ENCODE peak calls at places on chromosomes 12 and 14, in ten cellular contexts. H is mesenchymal stem cell; Z is endodermal cell; T is cardiac muscle cell; E is mesendoderm; J is left ventricle myocardium inferior; N is left lung; R is CD8-positive, alpha-beta memory T cell; C is effector memory CD4-positive, alpha-beta T cell; F is A549. S is an unnamed sample. For H3K4me1, the result is how much of the 10 kb centered on the place peaks cover.

GRCh38 chr14:26597136-26598080 is at the start of gene NOVA1:
- DNase-seq in H (peak), Z (peak), T (peak), E (peak), J (peak), N (no peak), R (no peak), C (no peak), F (peak), S (peak)

GRCh38 chr14:81805785-81806184 is 272.1 kb upstream of the SEL1L start:
- DNase-seq in H (no peak), Z (no peak), T (no peak), E (peak), J (no peak), N (no peak), R (no peak), C (no peak), F (no peak), S (no peak)

GRCh38 chr12:72072613-72073212 is 134.1 kb downstream of the TPH2 start:
- DNase-seq in H (peak), Z (no peak), T (peak), E (no peak), J (no peak), N (no peak), R (no peak), C (no peak), F (no peak), S (no peak)

GRCh38 chr12:120231316-120232011 is 30.6 kb upstream of the RPLP0 start:
- DNase-seq in H (peak), Z (peak), T (no peak), E (peak), J (peak), N (peak), R (peak), C (peak), F (peak), S (peak)

GRCh38 chr12:1078002-1078401 is 87.0 kb downstream of the ERC1 start:
- DNase-seq in H (no peak), Z (no peak), T (no peak), E (no peak), J (no peak), N (no peak), R (no peak), C (no peak), F (no peak), S (no peak)

GRCh38 chr12:55876110-55876509 is 33.4 kb upstream of the MMP19 start:
- DNase-seq in H (no peak), Z (no peak), T (no peak), E (no peak), J (no peak), N (no peak), R (no peak), C (no peak), F (no peak), S (no peak)

GRCh38 chr12:48454675-48455074 is 17.7 kb upstream of the ANP32D start:
- DNase-seq in H (peak), Z (no peak), T (no peak), E (peak), J (no peak), N (no peak), R (peak), C (no peak), F (no peak), S (no peak)

GRCh38 chr12:119803391-119803791 is 73.7 kb downstream of the CIT start:
- DNase-seq in H (peak), Z (peak), T (peak), E (peak), J (no peak), N (peak), R (no peak), C (no peak), F (no peak), S (no peak)

GRCh38 chr14:102236026-102236425 is 68.9 kb downstream of the MOK start:
- DNase-seq in H (no peak), Z (no peak), T (no peak), E (no peak), J (no peak), N (no peak), R (no peak), C (no peak), F (no peak), S (no peak)

GRCh38 chr12:54549774-54550451 is 512 bp downstream of the PDE1B start:
- DNase-seq in H (no peak), Z (no peak), T (no peak), E (peak), J (no peak), N (no peak), R (peak), C (no peak), F (no peak), S (no peak)

GRCh38 chr14:75832621-75833297 is 149.0 kb downstream of the TGFB3 start:
- DNase-seq in H (no peak), Z (no peak), T (no peak), E (no peak), J (no peak), N (no peak), R (no peak), C (no peak), F (no peak), S (no peak)

GRCh38 chr12:100555722-100556121 is 17.8 kb upstream of the GAS2L3 start:
- DNase-seq in H (peak), Z (no peak), T (no peak), E (no peak), J (no peak), N (no peak), R (no peak), C (no peak), F (no peak), S (no peak)

GRCh38 chr12:89695100-89695499 is 13.5 kb downstream of the ATP2B1 start:
- DNase-seq in H (peak), Z (no peak), T (peak), E (no peak), J (no peak), N (no peak), R (no peak), C (no peak), F (no peak), S (no peak)

GRCh38 chr12:48972213-48973021 is 882 bp upstream of the WNT10B start:
- DNase-seq in H (peak), Z (peak), T (no peak), E (no peak), J (no peak), N (no peak), R (no peak), C (no peak), F (no peak), S (no peak)

GRCh38 chr14:34297786-34298520 is 164.1 kb downstream of the SPTSSA start:
- DNase-seq in H (no peak), Z (no peak), T (no peak), E (no peak), J (no peak), N (no peak), R (no peak), C (no peak), F (no peak), S (no peak)

GRCh38 chr14:80212025-80212402 is 710 bp upstream of the DIO2 start:
- DNase-seq in H (peak), Z (peak), T (peak), E (peak), J (no peak), N (no peak), R (no peak), C (no peak), F (peak), S (no peak)

DNA sequence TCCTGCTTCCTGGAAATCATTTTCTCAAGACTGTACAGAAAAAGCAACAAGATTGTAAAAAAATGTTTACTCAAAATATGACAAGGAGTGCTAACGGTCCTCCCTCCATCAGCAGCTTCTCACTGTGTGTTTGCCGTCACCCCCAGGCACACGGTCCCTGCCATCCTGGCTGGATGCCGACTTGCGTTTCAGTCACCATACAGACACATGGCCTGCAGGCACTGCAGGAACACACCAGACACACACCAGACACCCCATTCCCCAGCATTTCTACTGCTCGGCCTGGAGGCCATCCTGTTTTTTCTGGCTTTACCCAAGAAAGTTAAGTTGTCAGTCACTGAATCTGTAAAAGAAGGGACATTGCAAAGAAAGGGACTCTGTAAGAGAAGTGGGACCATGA is 10.8 kb downstream of the KCNK10 start:
- DNase-seq in H (no peak), Z (no peak), T (no peak), E (no peak), J (no peak), N (no peak), R (no peak), C (no peak), F (no peak), S (no peak)
- H3K4me3 ChIP-seq in H (no peak), Z (no peak), T (no peak), E (no peak), J (no peak), N (no peak), R (no peak), C (no peak), F (no peak), S (no peak)

GRCh38 chr12:25830456-25830855 is 128.0 kb upstream of the RASSF8 start:
- DNase-seq in H (no peak), Z (no peak), T (no peak), E (no peak), J (no peak), N (no peak), R (no peak), C (no peak), F (no peak), S (no peak)
- H3K4me1 ChIP-seq in H (under half), Z (under half), T (under half), E (under half), J (under half), N (under half), R (under half), C (under half), F (under half), S (under half)

GRCh38 chr14:53043107-53043704 is 92.4 kb upstream of the FERMT2 start:
- DNase-seq in H (peak), Z (no peak), T (no peak), E (no peak), J (no peak), N (no peak), R (no peak), C (no peak), F (no peak), S (no peak)
- H3K4me3 ChIP-seq in H (no peak), Z (no peak), T (no peak), E (no peak), J (peak), N (no peak), R (no peak), C (no peak), F (no peak), S (peak)

GRCh38 chr14:69626132-69626500 is 14.7 kb downstream of the SUSD6 start:
- DNase-seq in H (no peak), Z (no peak), T (no peak), E (no peak), J (no peak), N (no peak), R (no peak), C (no peak), F (no peak), S (no peak)
- H3K4me1 ChIP-seq in H (under half), Z (under half), T (under half), E (under half), J (half or more), N (under half), R (half or more), C (half or more), F (under half), S (half or more)

DNA sequence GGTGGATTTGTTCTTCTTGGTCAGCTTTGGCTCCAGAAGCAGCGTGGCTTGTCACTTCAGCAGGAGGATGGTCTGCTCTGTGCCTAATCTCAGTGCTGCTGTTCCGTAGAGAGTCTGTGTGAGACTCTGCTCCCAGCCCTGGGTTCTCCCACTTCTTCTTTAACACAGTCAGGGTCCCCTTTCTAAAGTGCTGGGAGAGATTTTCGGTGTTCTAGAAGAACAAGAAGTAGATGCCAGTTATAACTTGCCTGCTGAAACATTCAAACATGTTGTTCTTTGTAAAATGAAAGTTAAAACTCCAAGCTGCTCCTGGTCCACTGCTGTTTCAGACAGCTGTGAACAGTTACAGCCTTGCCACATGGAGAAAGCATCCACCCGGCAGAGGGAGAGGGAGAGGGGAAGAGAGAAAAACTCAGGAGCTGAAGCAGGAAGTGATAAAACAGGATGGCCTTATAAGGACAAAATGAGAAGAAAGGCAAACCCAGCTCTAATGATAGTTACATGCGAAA is 55.2 kb upstream of the CERS5 start:
- DNase-seq in H (peak), Z (peak), T (peak), E (peak), J (peak), N (peak), R (peak), C (no peak), F (no peak), S (no peak)
- H3K4me3 ChIP-seq in H (peak), Z (peak), T (peak), E (peak), J (peak), N (peak), R (peak), C (peak), F (peak), S (peak)

DNA sequence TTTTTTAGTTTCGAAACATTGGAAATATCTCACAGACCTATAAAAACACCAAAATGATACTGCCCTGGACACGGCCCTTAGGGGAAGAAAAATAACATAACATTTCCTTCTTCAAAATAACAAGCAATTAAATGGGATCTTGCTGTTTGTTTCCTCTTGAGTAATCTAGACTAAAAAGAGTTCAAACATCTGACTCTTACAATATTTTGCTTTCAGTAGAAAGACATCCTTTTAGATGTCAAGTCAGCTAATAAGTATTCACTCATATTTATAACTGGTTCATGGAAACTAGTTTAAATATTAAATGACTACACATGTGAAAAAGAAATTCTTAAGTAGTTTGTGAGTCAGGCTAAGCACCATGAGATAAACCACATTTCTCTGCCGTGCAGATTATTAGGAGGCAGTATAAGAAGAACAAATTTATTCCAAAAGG is 87.4 kb downstream of the EPS8 start:
- DNase-seq in H (peak), Z (no peak), T (no peak), E (no peak), J (no peak), N (no peak), R (no peak), C (no peak), F (no peak), S (no peak)
- H3K4me1 ChIP-seq in H (under half), Z (under half), T (under half), E (under half), J (half or more), N (under half), R (under half), C (under half), F (half or more), S (half or more)

GRCh38 chr12:112979281-112979680 is 962 bp downstream of the OAS2 start:
- DNase-seq in H (no peak), Z (no peak), T (no peak), E (no peak), J (no peak), N (no peak), R (no peak), C (no peak), F (no peak), S (no peak)

GRCh38 chr12:112974904-112975303 is 3.4 kb upstream of the OAS2 start:
- DNase-seq in H (no peak), Z (no peak), T (no peak), E (no peak), J (no peak), N (no peak), R (no peak), C (no peak), F (no peak), S (no peak)

GRCh38 chr12:112977139-112977538 is 1.2 kb upstream of the OAS2 start:
- DNase-seq in H (no peak), Z (no peak), T (no peak), E (no peak), J (no peak), N (no peak), R (no peak), C (no peak), F (no peak), S (no peak)

GRCh38 chr12:112978163-112979081 is at the start of gene OAS2:
- DNase-seq in H (peak), Z (peak), T (peak), E (no peak), J (peak), N (peak), R (peak), C (peak), F (no peak), S (peak)

GRCh38 chr12:112977641-112978040 is 678 bp upstream of the OAS2 start:
- DNase-seq in H (no peak), Z (no peak), T (no peak), E (no peak), J (peak), N (no peak), R (no peak), C (no peak), F (no peak), S (no peak)
- H3K4me3 ChIP-seq in H (no peak), Z (no peak), T (no peak), E (no peak), J (peak), N (peak), R (peak), C (peak), F (no peak), S (peak)

GRCh38 chr14:92584856-92585255 is 71.3 kb downstream of the RIN3 start:
- DNase-seq in H (peak), Z (no peak), T (no peak), E (no peak), J (no peak), N (peak), R (no peak), C (no peak), F (no peak), S (peak)
- H3K4me1 ChIP-seq in H (under half), Z (under half), T (under half), E (under half), J (under half), N (under half), R (half or more), C (half or more), F (under half), S (under half)

GRCh38 chr14:68922886-68923285 is 56.2 kb downstream of the ACTN1 start:
- DNase-seq in H (no peak), Z (no peak), T (no peak), E (no peak), J (no peak), N (no peak), R (no peak), C (no peak), F (no peak), S (no peak)
- H3K4me3 ChIP-seq in H (no peak), Z (no peak), T (no peak), E (no peak), J (no peak), N (no peak), R (no peak), C (no peak), F (no peak), S (no peak)

GRCh38 chr14:22843123-22843925 is 6.9 kb downstream of the MMP14 start:
- DNase-seq in H (no peak), Z (no peak), T (no peak), E (no peak), J (no peak), N (no peak), R (no peak), C (no peak), F (no peak), S (peak)
- H3K4me1 ChIP-seq in H (under half), Z (under half), T (under half), E (under half), J (half or more), N (under half), R (under half), C (under half), F (under half), S (half or more)